ENCODE peak calls at places on chromosome 12, in eight cellular contexts. R is upper lobe of right lung; X is effector memory CD4-positive, alpha-beta T cell; M is heart right ventricle; H is endodermal cell; U is small intestine; J is heart left ventricle; Q is cardiac muscle cell. N is an unnamed sample. For H3K4me1, the result is how much of the 10 kb centered on the place peaks cover.

GRCh38 chr12:118307069-118307954 is 65.4 kb downstream of the TAOK3 start:
- DNase-seq in X (no peak), H (no peak), R (no peak), Q (peak), M (peak), J (peak), U (no peak), N (no peak)

GRCh38 chr12:84508943-84509342 is 403.7 kb downstream of the SLC6A15 start:
- DNase-seq in Q (peak), H (no peak), X (no peak), M (no peak), U (no peak), R (peak), J (no peak), N (no peak)

GRCh38 chr12:78470354-78471195 is 394.0 kb upstream of the SYT1 start:
- DNase-seq in R (no peak), H (peak), M (no peak), U (peak), J (no peak), Q (peak), X (no peak), N (no peak)

GRCh38 chr12:43571885-43572284 is 19.9 kb upstream of the ADAMTS20 start:
- DNase-seq in H (no peak), X (no peak), J (no peak), U (no peak), Q (no peak), R (no peak), M (no peak), N (no peak)

GRCh38 chr12:94109154-94109553 is 39.2 kb upstream of the PLXNC1 start:
- DNase-seq in M (no peak), Q (peak), R (no peak), J (no peak), X (no peak), U (peak), H (peak), N (no peak)

GRCh38 chr12:98591209-98591608 is 2.3 kb upstream of the SLC25A3 start:
- DNase-seq in H (peak), U (no peak), R (no peak), X (no peak), Q (peak), M (no peak), J (no peak), N (no peak)

GRCh38 chr12:26298785-26299621 is 103.6 kb downstream of the SSPN start:
- DNase-seq in Q (peak), H (no peak), R (no peak), X (no peak), M (peak), J (no peak), U (peak), N (no peak)

GRCh38 chr12:89448951-89449371 is 75.6 kb downstream of the GALNT4 start:
- DNase-seq in R (no peak), M (no peak), U (no peak), H (no peak), J (no peak), Q (no peak), X (no peak), N (no peak)

GRCh38 chr12:111270128-111270651 is 98.7 kb downstream of the PHETA1 start:
- DNase-seq in J (no peak), Q (no peak), X (no peak), R (no peak), U (no peak), M (no peak), H (no peak), N (no peak)

GRCh38 chr12:120496353-120497340 is 734 bp downstream of the DYNLL1 start:
- DNase-seq in U (peak), X (peak), Q (peak), J (peak), R (peak), H (peak), M (peak), N (peak)

GRCh38 chr12:110508071-110508586 is 6.0 kb downstream of the RAD9B start:
- DNase-seq in X (no peak), M (no peak), H (no peak), R (no peak), U (no peak), Q (no peak), J (no peak), N (no peak)

GRCh38 chr12:40534828-40535227 is 157.4 kb upstream of the CNTN1 start:
- DNase-seq in U (no peak), R (no peak), X (no peak), J (no peak), Q (no peak), M (no peak), H (peak), N (no peak)

GRCh38 chr12:75979181-75979580 is 52.4 kb downstream of the PHLDA1 start:
- DNase-seq in J (no peak), Q (no peak), U (no peak), M (no peak), H (no peak), R (no peak), X (no peak), N (no peak)

GRCh38 chr12:2851931-2852330 is 4.9 kb downstream of the TEX52 start:
- DNase-seq in J (no peak), M (no peak), R (no peak), U (no peak), X (no peak), H (no peak), Q (no peak), N (no peak)

GRCh38 chr12:116143883-116144266 is 133.6 kb downstream of the MED13L start:
- DNase-seq in X (no peak), M (no peak), H (peak), R (no peak), J (no peak), U (no peak), Q (peak), N (no peak)

GRCh38 chr12:95473440-95473946 is 459 bp upstream of the METAP2 start:
- DNase-seq in H (no peak), M (peak), U (peak), R (no peak), Q (peak), X (peak), J (peak), N (peak)

GRCh38 chr12:12116677-12117076 is 45.9 kb downstream of the BCL2L14 start:
- DNase-seq in X (no peak), M (no peak), Q (no peak), R (no peak), U (no peak), J (no peak), H (no peak), N (no peak)

GRCh38 chr12:27436029-27436428 is 10.5 kb upstream of the SMCO2 start:
- DNase-seq in X (no peak), Q (no peak), J (no peak), U (no peak), R (no peak), M (no peak), H (peak), N (no peak)

GRCh38 chr12:101590383-101590782 is 4.4 kb upstream of the MYBPC1 start:
- DNase-seq in U (no peak), J (no peak), H (no peak), X (no peak), R (no peak), M (no peak), Q (no peak), N (no peak)

GRCh38 chr12:117473856-117474255 is 112.4 kb upstream of the NOS1 start:
- DNase-seq in H (no peak), M (no peak), Q (no peak), U (no peak), R (no peak), X (no peak), J (no peak), N (no peak)

GRCh38 chr12:39062266-39062996 is 157.0 kb upstream of the CPNE8 start:
- DNase-seq in U (no peak), R (no peak), Q (no peak), J (no peak), X (no peak), H (peak), M (no peak), N (no peak)

GRCh38 chr12:49750027-49750977 is 8.9 kb downstream of the TMBIM6 start:
- DNase-seq in Q (peak), U (peak), J (no peak), M (no peak), H (no peak), X (no peak), R (no peak), N (no peak)

GRCh38 chr12:45973526-45973925 is 16.8 kb downstream of the SCAF11 start:
- DNase-seq in X (no peak), Q (no peak), H (no peak), U (no peak), J (no peak), R (no peak), M (no peak), N (no peak)

GRCh38 chr12:40668095-40668494 is 24.1 kb upstream of the CNTN1 start:
- DNase-seq in R (no peak), M (no peak), Q (no peak), J (no peak), U (no peak), H (no peak), X (no peak), N (no peak)

GRCh38 chr12:53234236-53234635 is 2.2 kb upstream of the RARG start:
- DNase-seq in H (peak), R (no peak), M (no peak), Q (no peak), U (no peak), J (no peak), X (no peak), N (no peak)
- H3K4me1 ChIP-seq in H (under half), R (under half), M (under half), Q (under half), U (under half), J (under half), X (half or more), N (under half)

GRCh38 chr12:124502379-124502778 is 65.0 kb downstream of the NCOR2 start:
- DNase-seq in M (no peak), X (no peak), R (no peak), J (no peak), U (no peak), H (no peak), Q (no peak), N (no peak)

GRCh38 chr12:124500232-124501079 is 67.0 kb downstream of the NCOR2 start:
- DNase-seq in M (no peak), R (no peak), U (no peak), H (peak), X (no peak), J (no peak), Q (peak), N (no peak)

GRCh38 chr12:124501827-124502226 is 65.6 kb downstream of the NCOR2 start:
- DNase-seq in Q (no peak), R (no peak), X (no peak), U (no peak), J (no peak), M (no peak), H (no peak), N (no peak)

GRCh38 chr12:124499873-124500231 is 67.6 kb downstream of the NCOR2 start:
- DNase-seq in R (no peak), H (peak), X (no peak), M (no peak), Q (no peak), U (no peak), J (no peak), N (no peak)

GRCh38 chr12:124501080-124501642 is 66.3 kb downstream of the NCOR2 start:
- DNase-seq in Q (no peak), M (no peak), R (no peak), U (no peak), J (no peak), X (no peak), H (peak), N (no peak)
- H3K4me1 ChIP-seq in Q (under half), M (half or more), R (under half), U (under half), J (half or more), X (under half), H (under half), N (half or more)

GRCh38 chr12:130874696-130875095 is 2.8 kb downstream of the RAN start:
- DNase-seq in J (no peak), U (no peak), X (no peak), R (no peak), H (no peak), Q (no peak), M (no peak), N (no peak)
- H3K4me1 ChIP-seq in J (under half), U (under half), X (under half), R (under half), H (under half), Q (under half), M (under half), N (under half)

GRCh38 chr12:642633-643477 is 20.4 kb downstream of the NINJ2 start:
- DNase-seq in R (peak), U (peak), Q (peak), H (peak), M (peak), J (peak), X (peak), N (peak)

GRCh38 chr12:644818-645552 is 18.3 kb downstream of the NINJ2 start:
- DNase-seq in J (no peak), U (no peak), Q (peak), H (peak), R (no peak), X (no peak), M (no peak), N (no peak)

GRCh38 chr12:645563-646071 is 17.6 kb downstream of the NINJ2 start:
- DNase-seq in X (no peak), R (no peak), J (peak), Q (peak), M (peak), H (peak), U (peak), N (peak)

GRCh38 chr12:643478-644292 is 19.6 kb downstream of the NINJ2 start:
- DNase-seq in J (no peak), R (peak), X (peak), Q (peak), M (peak), U (peak), H (peak), N (peak)

DNA sequence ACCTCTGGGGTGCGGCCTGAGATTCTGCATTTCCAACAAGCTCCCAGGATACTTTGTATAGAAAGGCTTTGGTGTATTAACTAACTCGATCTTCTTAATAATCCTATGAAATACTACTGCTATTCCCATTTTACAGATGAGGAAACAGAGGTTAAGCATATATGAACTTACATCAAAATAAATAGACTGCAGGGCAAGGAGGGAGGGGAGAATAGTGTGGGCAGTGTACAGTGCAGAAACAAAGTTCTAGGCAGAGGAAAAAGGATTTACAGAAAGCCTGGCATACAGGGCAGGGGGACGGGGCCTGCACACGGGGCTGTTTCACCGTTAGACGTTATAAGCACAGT is 19.0 kb downstream of the NINJ2 start:
- DNase-seq in Q (no peak), H (peak), R (no peak), M (no peak), U (no peak), X (no peak), J (no peak), N (no peak)
- H3K4me1 ChIP-seq in Q (under half), H (under half), R (under half), M (half or more), U (under half), X (under half), J (half or more), N (under half)

GRCh38 chr12:65830305-65830704 is 6.0 kb downstream of the HMGA2 start:
- DNase-seq in R (no peak), Q (peak), U (no peak), J (no peak), H (no peak), X (no peak), M (no peak), N (no peak)

GRCh38 chr12:65835256-65835655 is 11.0 kb downstream of the HMGA2 start:
- DNase-seq in X (no peak), H (no peak), U (no peak), Q (no peak), M (no peak), J (no peak), R (no peak), N (no peak)

GRCh38 chr12:65836419-65837197 is 12.3 kb downstream of the HMGA2 start:
- DNase-seq in Q (no peak), R (no peak), H (no peak), U (no peak), J (no peak), X (no peak), M (no peak), N (no peak)

GRCh38 chr12:65832217-65832616 is 7.9 kb downstream of the HMGA2 start:
- DNase-seq in H (no peak), Q (peak), M (no peak), R (no peak), X (no peak), J (no peak), U (no peak), N (no peak)

DNA sequence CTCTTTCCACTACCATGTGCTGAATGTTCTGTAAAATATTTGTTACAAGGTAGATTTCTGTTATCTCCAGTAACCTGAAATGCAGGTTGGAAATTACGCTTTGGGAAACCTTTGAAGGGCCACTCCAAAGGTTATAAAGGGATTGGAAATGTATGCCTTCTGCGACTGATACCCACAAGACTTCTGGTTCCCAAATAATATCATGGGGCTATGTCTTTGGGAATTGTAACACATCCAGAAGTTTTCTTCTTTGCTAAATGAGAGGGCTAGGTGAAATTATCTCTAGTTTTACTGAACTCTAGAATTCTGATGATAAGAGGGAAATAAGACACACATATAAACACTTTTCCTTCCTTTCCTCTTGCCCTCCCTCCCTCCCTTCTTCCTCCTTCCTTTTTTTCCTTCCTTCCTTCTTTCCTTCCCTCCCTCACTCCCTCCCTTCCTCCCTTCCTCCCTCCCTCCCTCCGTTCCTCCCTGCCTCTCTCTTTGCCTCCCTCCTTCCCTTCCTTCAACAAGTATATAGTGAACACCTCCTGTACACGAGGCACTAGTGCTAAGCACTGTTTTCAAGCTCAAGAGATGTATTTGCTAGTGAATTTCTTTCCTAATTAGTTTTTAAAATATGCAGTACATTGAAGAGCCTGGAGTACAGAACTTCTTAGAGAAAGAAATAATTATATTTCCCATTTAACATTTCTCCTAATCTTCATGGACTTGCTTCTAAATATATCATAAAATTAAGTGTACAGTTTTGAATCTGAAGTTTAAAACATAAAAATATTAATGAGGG is 10.1 kb downstream of the HMGA2 start:
- DNase-seq in H (no peak), U (no peak), X (no peak), M (no peak), J (no peak), Q (no peak), R (no peak), N (no peak)
- H3K4me1 ChIP-seq in H (under half), U (under half), X (under half), M (under half), J (under half), Q (under half), R (under half), N (under half)

GRCh38 chr12:65886996-65887395 is 62.7 kb downstream of the HMGA2 start:
- DNase-seq in X (no peak), R (no peak), U (no peak), M (no peak), J (no peak), H (no peak), Q (peak), N (no peak)

GRCh38 chr12:65882504-65882903 is 58.2 kb downstream of the HMGA2 start:
- DNase-seq in M (no peak), R (no peak), X (no peak), U (no peak), Q (no peak), J (no peak), H (no peak), N (no peak)

GRCh38 chr12:65885716-65886115 is 61.4 kb downstream of the HMGA2 start:
- DNase-seq in Q (no peak), U (no peak), H (no peak), X (no peak), J (no peak), R (no peak), M (no peak), N (no peak)

GRCh38 chr12:65881965-65882413 is 57.7 kb downstream of the HMGA2 start:
- DNase-seq in U (no peak), H (peak), J (peak), R (peak), X (no peak), Q (peak), M (peak), N (peak)

GRCh38 chr12:65885312-65885711 is 61.0 kb downstream of the HMGA2 start:
- DNase-seq in U (no peak), Q (peak), R (no peak), J (no peak), X (no peak), H (no peak), M (no peak), N (no peak)
- H3K4me1 ChIP-seq in U (under half), Q (under half), R (under half), J (under half), X (under half), H (under half), M (under half), N (under half)

GRCh38 chr12:125356111-125356510 is 290.9 kb downstream of the AACS start:
- DNase-seq in R (no peak), M (no peak), H (no peak), J (no peak), Q (no peak), U (no peak), X (no peak), N (no peak)

GRCh38 chr12:125351788-125352187 is 286.6 kb downstream of the AACS start:
- DNase-seq in R (no peak), Q (no peak), U (no peak), X (no peak), M (no peak), H (peak), J (no peak), N (no peak)

GRCh38 chr12:125360540-125360939 is 295.3 kb downstream of the AACS start:
- DNase-seq in M (no peak), J (no peak), X (no peak), H (no peak), U (no peak), Q (no peak), R (no peak), N (no peak)

GRCh38 chr12:125357561-125357960 is 292.3 kb downstream of the AACS start:
- DNase-seq in R (no peak), H (peak), J (no peak), M (no peak), Q (no peak), U (no peak), X (no peak), N (no peak)

GRCh38 chr12:125355614-125356013 is 290.4 kb downstream of the AACS start:
- DNase-seq in U (no peak), H (peak), J (no peak), Q (no peak), X (no peak), M (no peak), R (no peak), N (no peak)
- H3K4me1 ChIP-seq in U (under half), H (under half), J (under half), Q (under half), X (under half), M (under half), R (under half), N (under half)

DNA sequence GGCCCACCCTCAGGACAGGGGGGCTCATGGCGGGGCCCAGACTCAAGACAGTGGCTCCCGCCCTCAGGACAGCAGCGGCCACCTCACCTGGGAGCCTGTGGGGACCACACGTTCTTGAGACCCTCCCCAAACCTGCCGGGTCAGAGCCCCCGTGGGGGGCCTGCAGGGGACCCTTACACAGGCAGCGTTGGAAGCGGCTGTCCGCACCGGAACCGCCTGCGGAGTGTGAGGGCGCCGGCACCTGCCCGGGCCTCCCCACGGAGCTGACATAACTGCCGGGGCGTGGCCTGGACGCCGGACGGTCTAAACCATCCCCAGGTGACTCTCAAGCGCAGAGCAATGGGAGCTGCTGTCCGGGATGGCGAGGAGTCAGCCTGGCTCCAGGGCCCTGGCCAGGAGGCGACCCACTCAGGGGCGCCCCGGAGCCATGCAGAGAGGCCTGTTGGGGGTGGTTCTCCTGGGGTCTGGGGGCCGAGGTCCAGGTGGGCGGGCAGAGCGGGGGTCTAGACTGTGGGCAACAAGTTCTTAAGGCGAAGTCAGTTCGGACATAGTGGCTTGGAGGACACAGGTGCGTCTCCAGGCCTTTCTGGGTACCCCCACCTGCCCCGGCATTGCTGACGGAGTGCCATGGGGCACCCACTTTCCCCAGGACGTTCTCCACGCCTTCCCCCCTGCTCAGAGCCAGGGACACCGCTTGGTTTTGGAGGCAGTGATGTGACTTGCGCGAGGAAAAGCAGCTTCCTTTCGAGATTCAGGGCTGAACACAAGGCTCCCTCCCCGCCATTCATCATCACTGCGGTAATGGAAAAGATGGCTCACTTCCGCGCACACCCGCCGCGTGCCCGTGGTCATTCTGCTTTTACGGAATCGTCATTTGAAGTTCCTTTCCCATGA is 23.2 kb downstream of the GALNT9 start:
- DNase-seq in H (no peak), J (no peak), M (no peak), U (no peak), X (no peak), Q (no peak), R (no peak), N (no peak)
- H3K4me1 ChIP-seq in H (under half), J (under half), M (under half), U (under half), X (under half), Q (under half), R (under half), N (under half)